ENCODE peak calls at places on chromosomes 7 and 10, in six cellular contexts. E is GM12878, K is A549, D is endothelial cell of umbilical vein, S is HepG2, V is K562. G is an unnamed sample.

GRCh38 chr10:8312861-8313260 is 258.4 kb downstream of the GATA3 start:
- DNase-seq in S (no peak), D (no peak), E (no peak), V (no peak), K (no peak), G (no peak)

GRCh38 chr10:125148021-125148439 is 12.3 kb downstream of the CTBP2 start:
- DNase-seq in D (no peak), K (no peak), S (no peak), E (no peak), V (no peak), G (peak)

GRCh38 chr10:88553116-88553752 is 29.9 kb downstream of the RNLS start:
- DNase-seq in E (peak), D (peak), V (peak), K (peak), S (peak), G (peak)

GRCh38 chr7:69256634-69257081 is 341.6 kb upstream of the AUTS2 start:
- DNase-seq in E (no peak), V (no peak), D (no peak), S (no peak), K (no peak), G (no peak)

GRCh38 chr7:88111136-88111748 is 108.6 kb downstream of the SRI start:
- DNase-seq in D (peak), S (peak), V (peak), E (no peak), K (peak), G (peak)

GRCh38 chr7:148058092-148058491 is 532.5 kb upstream of the C7orf33 start:
- DNase-seq in E (no peak), D (no peak), K (no peak), V (no peak), S (no peak), G (no peak)

GRCh38 chr10:88707429-88708110 is 1.5 kb downstream of the LIPK start:
- DNase-seq in E (no peak), K (no peak), S (no peak), V (no peak), D (peak), G (peak)

GRCh38 chr10:72257051-72257892 is 16.5 kb upstream of the DDIT4 start:
- DNase-seq in V (peak), E (peak), D (no peak), K (no peak), S (no peak), G (peak)

GRCh38 chr7:19352271-19352670 is 207.1 kb upstream of the FERD3L start:
- DNase-seq in D (no peak), S (no peak), V (no peak), K (no peak), E (no peak), G (no peak)

GRCh38 chr7:135414850-135415439 is 95.0 kb downstream of the CNOT4 start:
- DNase-seq in E (no peak), V (peak), S (peak), K (peak), D (peak), G (peak)

GRCh38 chr10:7956508-7956907 is 98.0 kb upstream of the GATA3 start:
- DNase-seq in D (peak), V (no peak), E (peak), K (no peak), S (no peak), G (peak)

GRCh38 chr7:142750321-142750938 is 1.2 kb downstream of the PRSS1 start:
- DNase-seq in D (no peak), E (no peak), K (no peak), S (no peak), V (no peak), G (no peak)

GRCh38 chr7:6306471-6306870 is 34.0 kb upstream of the CYTH3 start:
- DNase-seq in S (peak), D (peak), V (no peak), K (peak), E (no peak), G (no peak)

GRCh38 chr7:28596245-28596935 is 184.1 kb downstream of the CREB5 start:
- DNase-seq in D (no peak), S (peak), K (no peak), V (no peak), E (no peak), G (no peak)

GRCh38 chr7:147296986-147297385 is 1180.4 kb downstream of the CNTNAP2 start:
- DNase-seq in E (no peak), S (no peak), V (no peak), D (no peak), K (no peak), G (no peak)

GRCh38 chr10:62264702-62265436 is 3.8 kb downstream of the RTKN2 start:
- DNase-seq in E (no peak), K (peak), V (peak), S (peak), D (peak), G (peak)

GRCh38 chr7:143256325-143256724 is 6.9 kb upstream of the GSTK1 start:
- DNase-seq in K (no peak), S (no peak), D (no peak), V (peak), E (no peak), G (peak)

GRCh38 chr10:112915590-112916572 is 34.2 kb upstream of the TCF7L2 start:
- DNase-seq in D (no peak), V (peak), K (peak), E (peak), S (peak), G (no peak)

GRCh38 chr10:119507115-119507514 is 35.4 kb downstream of the RGS10 start:
- DNase-seq in S (no peak), K (no peak), E (no peak), D (no peak), V (no peak), G (no peak)
- TF ChIP-seq POLR2A in S (no peak), K (no peak), E (no peak), D (no peak), V (no peak), G (no peak)

GRCh38 chr10:32970910-32971309 is 12.9 kb upstream of the ITGB1 start:
- DNase-seq in D (no peak), S (no peak), E (no peak), V (no peak), K (no peak), G (no peak)

GRCh38 chr10:32972454-32972853 is 14.4 kb upstream of the ITGB1 start:
- DNase-seq in D (no peak), K (no peak), V (no peak), E (no peak), S (no peak), G (no peak)

GRCh38 chr10:32976338-32976737 is 18.3 kb upstream of the ITGB1 start:
- DNase-seq in K (no peak), V (no peak), E (no peak), D (no peak), S (no peak), G (no peak)

GRCh38 chr10:32972929-32973328 is 14.9 kb upstream of the ITGB1 start:
- DNase-seq in E (no peak), D (peak), S (no peak), K (no peak), V (no peak), G (no peak)

GRCh38 chr10:32971536-32972091 is 13.6 kb upstream of the ITGB1 start:
- DNase-seq in K (no peak), S (peak), E (no peak), V (peak), D (no peak), G (no peak)
- TF ChIP-seq MYC in K (no peak), S (no peak), E (no peak), V (peak), D (no peak), G (no peak)

DNA sequence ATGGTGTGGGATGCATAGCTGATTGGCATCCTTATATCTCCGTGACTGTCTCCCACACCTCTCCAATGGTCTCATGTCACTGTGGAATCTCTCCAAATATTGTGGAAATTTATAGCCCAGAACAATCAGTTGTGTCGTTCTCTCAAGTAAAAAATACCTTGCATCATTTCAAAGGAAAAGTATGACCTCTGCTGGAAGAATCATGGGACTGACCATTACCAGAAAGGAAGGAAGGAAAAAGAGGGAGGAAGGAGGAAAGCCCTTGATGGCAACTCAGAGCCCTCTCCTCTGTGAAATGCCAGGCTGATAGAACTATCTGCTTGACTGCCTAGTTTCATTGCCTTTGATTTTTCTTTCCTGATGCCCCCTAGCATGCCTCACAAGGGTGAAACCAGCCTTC is 76.3 kb downstream of the FOXI2 start:
- DNase-seq in K (no peak), S (no peak), V (no peak), E (no peak), D (peak), G (no peak)
- TF ChIP-seq CTCF in K (peak), S (peak), V (no peak), E (no peak), D (no peak), G (no peak)

GRCh38 chr7:67302113-67303039 is 305.7 kb downstream of the TYW1 start:
- DNase-seq in K (peak), S (peak), E (peak), V (peak), D (peak), G (peak)
- TF ChIP-seq POLR2A in K (peak), S (peak), E (peak), V (peak), D (peak), G (peak)

GRCh38 chr10:101032637-101033201 is 1.7 kb downstream of the SFXN3 start:
- DNase-seq in S (peak), D (peak), K (peak), V (no peak), E (no peak), G (peak)
- TF ChIP-seq MYC in S (peak), D (peak), K (no peak), V (no peak), E (no peak), G (no peak)

GRCh38 chr10:49012603-49013002 is 73.0 kb upstream of the LRRC18 start:
- DNase-seq in D (no peak), S (no peak), K (no peak), E (no peak), V (no peak), G (no peak)
- TF ChIP-seq CTCF in D (no peak), S (no peak), K (no peak), E (no peak), V (peak), G (peak)

DNA sequence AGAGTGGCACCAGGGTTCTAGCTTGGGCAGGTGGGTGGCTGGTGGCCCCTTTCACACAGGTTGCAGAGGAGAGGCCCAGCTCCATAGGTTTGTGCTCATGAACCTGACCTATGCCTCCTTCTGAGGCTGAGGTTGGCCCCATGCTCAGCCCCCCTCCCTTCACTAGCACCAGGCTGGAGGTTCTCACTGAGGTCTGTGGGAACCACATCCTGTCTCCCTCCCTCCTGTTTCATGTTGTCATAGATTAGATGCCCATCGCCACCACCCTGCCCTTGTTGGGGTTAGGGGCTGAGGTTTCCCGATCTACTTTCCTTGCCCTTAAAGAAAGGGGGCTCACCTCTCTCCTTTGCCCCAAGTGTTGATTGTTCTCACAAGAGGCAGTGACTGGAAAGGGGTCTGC is 14.7 kb downstream of the NEUROG3 start:
- DNase-seq in E (no peak), S (no peak), V (no peak), K (no peak), D (no peak), G (peak)
- TF ChIP-seq POLR2A in E (no peak), S (no peak), V (no peak), K (no peak), D (no peak), G (no peak)

GRCh38 chr10:73495884-73496674 is at the start of gene PPP3CB:
- DNase-seq in K (peak), D (peak), E (peak), S (peak), V (peak), G (peak)

GRCh38 chr10:73494877-73495225 is 973 bp downstream of the PPP3CB start:
- DNase-seq in V (no peak), E (no peak), K (peak), S (no peak), D (no peak), G (no peak)

GRCh38 chr10:73494213-73494612 is 1.6 kb downstream of the PPP3CB start:
- DNase-seq in S (no peak), D (no peak), V (no peak), E (no peak), K (no peak), G (no peak)

GRCh38 chr10:73495226-73495883 is 469 bp downstream of the PPP3CB start:
- DNase-seq in D (peak), K (peak), E (peak), V (no peak), S (peak), G (peak)

DNA sequence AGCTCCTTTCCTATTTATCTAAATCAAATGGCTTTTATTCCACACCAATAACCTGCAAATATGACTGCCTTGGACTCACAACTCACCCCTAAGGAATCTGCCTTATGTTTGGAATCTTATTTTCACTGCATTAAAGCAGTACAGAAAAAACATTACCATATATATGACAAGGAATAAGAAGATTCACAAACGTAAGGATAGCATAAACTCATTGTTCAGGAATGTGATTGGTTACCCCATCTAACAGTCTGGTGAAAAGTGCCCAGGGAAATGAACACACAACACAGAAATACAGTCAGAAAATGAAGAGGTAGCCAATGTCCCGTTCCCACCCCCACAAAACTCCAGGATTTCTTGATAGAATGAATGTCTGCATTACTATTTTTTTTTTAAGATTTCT is 2.0 kb downstream of the PPP3CB start:
- DNase-seq in S (no peak), E (no peak), V (no peak), K (no peak), D (no peak), G (no peak)
- TF ChIP-seq MYC in S (no peak), E (no peak), V (no peak), K (no peak), D (no peak), G (no peak)

G was measured in NB4.